ENCODE peak calls at places on chromosomes 12 and 14, in eight cellular contexts. V, J, L, R, E, X, I and S are unnamed samples.

GRCh38 chr12:131001493-131001892 is 47.8 kb downstream of the ADGRD1 start:
- DNase-seq in R (no peak), X (no peak), E (no peak), L (no peak), I (no peak), J (no peak), V (no peak), S (no peak)

GRCh38 chr14:96038558-96038919 is 623 bp upstream of the C14orf132 start:
- DNase-seq in L (no peak), E (peak; percentile 38), R (no peak), V (no peak), X (no peak), I (no peak), J (no peak), S (no peak)

GRCh38 chr12:42446761-42447160 is 120.8 kb downstream of the PPHLN1 start:
- DNase-seq in I (no peak), V (peak; percentile 34), J (no peak), R (no peak), X (no peak), L (no peak), E (peak; percentile 58), S (no peak)

GRCh38 chr12:76621582-76622024 is 62.0 kb upstream of the OSBPL8 start:
- DNase-seq in J (peak; percentile 82), X (peak; percentile 63), L (no peak), E (peak; percentile 75), V (peak; percentile 75), R (peak; percentile 72), I (peak; percentile 70), S (no peak)

GRCh38 chr12:125890983-125891382 is 825.7 kb downstream of the AACS start:
- DNase-seq in X (no peak), I (no peak), V (no peak), R (no peak), E (peak; percentile 24), L (peak; percentile 15), J (no peak), S (no peak)

GRCh38 chr12:47034661-47035060 is 44.8 kb upstream of the PCED1B start:
- DNase-seq in R (no peak), J (peak; percentile 67), L (no peak), V (peak; percentile 79), X (no peak), E (no peak), I (no peak), S (no peak)

GRCh38 chr12:130816055-130816454 is 23.0 kb downstream of the STX2 start:
- DNase-seq in J (no peak), L (no peak), I (no peak), X (no peak), E (no peak), V (no peak), R (no peak), S (no peak)

GRCh38 chr14:52189330-52189729 is 78.2 kb upstream of the PTGDR start:
- DNase-seq in E (no peak), V (no peak), L (no peak), J (peak; percentile 1), X (no peak), I (no peak), R (no peak), S (no peak)

GRCh38 chr12:128486951-128487350 is 220.0 kb downstream of the TMEM132C start:
- DNase-seq in J (no peak), V (no peak), E (no peak), X (no peak), L (no peak), I (no peak), R (no peak), S (no peak)

GRCh38 chr14:32384464-32384863 is 55.4 kb downstream of the AKAP6 start:
- DNase-seq in J (no peak), R (no peak), I (no peak), V (no peak), E (no peak), X (no peak), L (no peak), S (no peak)

GRCh38 chr14:33564774-33565630 is 385.9 kb downstream of the EGLN3 start:
- DNase-seq in X (no peak), E (no peak), R (peak; percentile 85), L (no peak), J (peak; percentile 61), I (no peak), V (peak; percentile 75), S (no peak)

GRCh38 chr12:88720231-88720630 is 140.0 kb upstream of the KITLG start:
- DNase-seq in E (no peak), L (no peak), V (no peak), I (no peak), R (no peak), J (no peak), X (no peak), S (no peak)

GRCh38 chr12:81400024-81400423 is 322.1 kb downstream of the ACSS3 start:
- DNase-seq in E (no peak), R (no peak), V (no peak), L (no peak), J (no peak), I (no peak), X (no peak), S (no peak)

GRCh38 chr14:85987292-85987691 is 457.3 kb downstream of the FLRT2 start:
- DNase-seq in J (no peak), X (no peak), I (no peak), E (no peak), R (no peak), V (no peak), L (no peak), S (no peak)

GRCh38 chr12:89648211-89648930 is 60.3 kb downstream of the ATP2B1 start:
- DNase-seq in R (peak; percentile 63), V (peak; percentile 81), J (peak; percentile 57), L (no peak), I (no peak), X (no peak), E (peak; percentile 58), S (no peak)

GRCh38 chr14:81974543-81974942 is 440.9 kb upstream of the SEL1L start:
- DNase-seq in I (no peak), J (no peak), R (no peak), V (no peak), L (no peak), E (no peak), X (no peak), S (no peak)

GRCh38 chr12:107441906-107442305 is 243.7 kb upstream of the PWP1 start:
- DNase-seq in J (peak; percentile 75), L (no peak), I (peak; percentile 42), V (peak; percentile 30), X (no peak), R (peak; percentile 49), E (no peak), S (no peak)

GRCh38 chr12:110743571-110744093 is 941 bp upstream of the PPP1CC start:
- DNase-seq in V (peak; percentile 56), E (peak; percentile 38), L (peak; percentile 32), J (peak; percentile 46), I (no peak), X (peak; percentile 21), R (no peak), S (no peak)

DNA sequence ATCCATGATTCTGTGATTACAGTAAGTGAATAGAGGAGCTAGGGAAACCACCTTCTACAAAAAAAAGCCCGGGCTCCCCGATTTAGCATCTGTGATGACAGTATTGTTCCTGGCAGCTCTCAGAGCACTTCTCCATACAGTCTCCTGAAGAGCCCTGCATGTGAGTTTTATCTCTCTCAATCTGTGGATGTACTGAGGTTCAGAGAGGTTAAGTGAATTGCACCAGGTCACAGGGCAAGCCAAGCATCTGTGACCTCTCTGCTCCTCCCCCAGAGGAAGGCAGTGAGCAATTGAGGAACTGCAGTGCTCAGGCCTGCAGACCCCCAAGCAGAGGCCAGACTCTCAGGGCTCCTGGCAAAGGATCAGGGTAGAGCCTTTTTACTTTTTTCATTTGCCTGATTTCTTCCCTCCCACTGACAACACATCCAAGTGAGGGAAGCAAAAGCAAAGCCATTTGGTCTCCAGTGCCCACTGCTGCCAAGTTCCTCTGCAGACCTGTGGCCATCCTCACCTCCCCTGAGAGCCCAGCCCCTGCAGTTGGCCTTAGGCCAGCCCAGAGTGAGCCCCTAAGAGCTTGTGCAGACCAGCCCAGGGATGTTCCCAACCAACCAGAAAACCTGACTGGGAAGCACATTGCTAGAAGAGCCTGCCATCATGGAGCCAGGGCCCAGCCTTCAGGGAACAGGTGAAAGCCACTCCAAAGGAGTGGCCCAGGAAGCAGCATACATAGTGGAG is 47.6 kb upstream of the PNMA1 start:
- DNase-seq in J (no peak), L (no peak), I (peak; percentile 38), V (no peak), E (no peak), X (no peak), R (no peak), S (no peak)
- H3K4me3 ChIP-seq in J (no peak overlapping the region), L (no peak overlapping the region), I (no peak overlapping the region), V (no peak overlapping the region), E (no peak overlapping the region), X (no peak overlapping the region), R (no peak overlapping the region), S (no peak overlapping the region)

GRCh38 chr12:5435161-5435560 is 3.3 kb downstream of the NTF3 start:
- DNase-seq in L (no peak), X (no peak), J (no peak), I (no peak), R (no peak), E (no peak), V (no peak), S (no peak)
- H3K4me3 ChIP-seq in L (no peak overlapping the region), X (no peak overlapping the region), J (no peak overlapping the region), I (no peak overlapping the region), R (no peak overlapping the region), E (no peak overlapping the region), V (no peak overlapping the region), S (no peak overlapping the region)

GRCh38 chr14:100065161-100065871 is at the start of gene EVL:
- DNase-seq in X (peak; percentile 26), E (no peak), R (no peak), J (no peak), V (no peak), I (peak; percentile 64), L (peak; percentile 26), S (no peak)
- H3K4me3 ChIP-seq in X (no peak within 1 kb of the TSS), E (no peak within 1 kb of the TSS), R (no peak within 1 kb of the TSS), J (no peak within 1 kb of the TSS), V (no peak within 1 kb of the TSS), I (peak within 1 kb of the TSS; percentile 14), L (peak within 1 kb of the TSS; percentile 21), S (peak within 1 kb of the TSS; percentile 44)

GRCh38 chr14:54570651-54571415 is 3.9 kb downstream of the SAMD4A start:
- DNase-seq in E (no peak), I (no peak), R (peak; percentile 46), V (peak; percentile 68), L (no peak), J (peak; percentile 84), X (no peak), S (no peak)

GRCh38 chr14:54567634-54568561 is 970 bp downstream of the SAMD4A start:
- DNase-seq in V (peak; percentile 71), L (peak; percentile 67), I (peak; percentile 30), E (peak; percentile 85), J (peak; percentile 58), X (peak; percentile 51), R (peak; percentile 20), S (no peak)

GRCh38 chr14:54568821-54569591 is 2.1 kb downstream of the SAMD4A start:
- DNase-seq in V (peak; percentile 36), X (peak; percentile 38), E (peak; percentile 26), J (peak; percentile 32), R (peak; percentile 25), I (no peak), L (no peak), S (no peak)

GRCh38 chr14:54572316-54572715 is 5.4 kb downstream of the SAMD4A start:
- DNase-seq in E (peak; percentile 65), X (no peak), V (peak; percentile 41), L (no peak), I (peak; percentile 25), R (peak; percentile 24), J (peak; percentile 28), S (no peak)

DNA sequence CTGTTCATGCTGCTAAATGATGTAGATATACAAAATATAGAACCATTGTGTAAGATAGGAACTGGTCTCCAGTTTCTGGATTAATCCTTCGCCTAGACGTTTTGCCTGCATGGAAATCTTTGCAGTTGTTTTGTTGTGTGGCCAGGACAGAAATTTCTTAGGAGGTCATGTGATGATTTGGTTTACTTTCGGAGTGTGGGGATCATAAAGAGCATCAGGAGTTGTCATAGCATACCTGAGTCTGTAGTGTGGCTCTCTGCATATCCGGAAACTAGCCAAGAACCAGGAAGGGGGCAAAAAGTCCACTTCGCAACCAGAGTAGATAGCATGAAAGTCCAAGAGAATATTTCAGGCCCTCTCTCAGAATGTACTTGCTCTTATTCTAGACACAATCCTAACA is 3.1 kb downstream of the SAMD4A start:
- DNase-seq in E (no peak), V (no peak), I (no peak), X (no peak), J (no peak), L (no peak), R (no peak), S (no peak)
- H3K4me3 ChIP-seq in E (no peak overlapping the region), V (peak overlapping the region; percentile 95), I (no peak overlapping the region), X (no peak overlapping the region), J (no peak overlapping the region), L (peak overlapping the region; percentile 86), R (no peak overlapping the region), S (no peak overlapping the region)